ENCODE peak calls at places on chromosomes 6 and 20, in eight cellular contexts. D is right cardiac atrium, E is vagina, M is GM10248, O is NCI-H1417, H is ecto neural progenitor cell, C is fibroblast of lung, R is HS-5. L is an unnamed sample.

GRCh38 chr20:750801-751200 is 17.5 kb downstream of the SLC52A3 start:
- DNase-seq in C (no peak), R (no peak), H (no peak), M (no peak), D (no peak), E (no peak), O (no peak), L (no peak)

GRCh38 chr6:118890997-118891790 is 2.8 kb upstream of the ASF1A start:
- DNase-seq in H (no peak), O (no peak), M (peak; percentile 18), R (no peak), C (no peak), E (no peak), D (no peak), L (peak; percentile 83)

GRCh38 chr20:51340451-51340840 is 202.1 kb downstream of the NFATC2 start:
- DNase-seq in E (no peak), O (peak; percentile 40), H (no peak), R (no peak), M (no peak), C (no peak), D (no peak), L (peak; percentile 19)

GRCh38 chr20:17905544-17905943 is 63.0 kb downstream of the SNX5 start:
- DNase-seq in H (no peak), E (no peak), O (no peak), M (no peak), R (no peak), D (no peak), C (no peak), L (no peak)

GRCh38 chr6:8639928-8640649 is 204.7 kb upstream of the SLC35B3 start:
- DNase-seq in C (no peak), H (no peak), E (no peak), M (no peak), D (no peak), O (no peak), R (no peak), L (no peak)

GRCh38 chr6:129889580-129889979 is 28.5 kb upstream of the TMEM244 start:
- DNase-seq in D (no peak), E (no peak), R (peak; percentile 80), O (no peak), M (no peak), C (peak; percentile 83), H (no peak), L (no peak)

GRCh38 chr6:56954389-56955170 is at the start of gene BEND6:
- DNase-seq in H (peak; percentile 80), C (peak; percentile 82), M (peak; percentile 63), O (peak; percentile 83), R (no peak), E (no peak), D (peak; percentile 45), L (no peak)

GRCh38 chr6:105995403-105995699 is 90.8 kb upstream of the PRDM1 start:
- DNase-seq in E (no peak), C (peak; percentile 42), M (no peak), D (no peak), H (no peak), O (no peak), R (no peak), L (no peak)

GRCh38 chr6:74073429-74073828 is 377.4 kb downstream of the CD109 start:
- DNase-seq in O (no peak), M (no peak), C (peak; percentile 60), D (no peak), H (no peak), E (no peak), R (peak; percentile 70), L (no peak)

GRCh38 chr6:46042355-46042999 is 26.8 kb upstream of the CLIC5 start:
- DNase-seq in M (peak; percentile 33), R (no peak), C (peak; percentile 54), O (peak; percentile 80), E (no peak), H (no peak), D (no peak), L (peak; percentile 30)

GRCh38 chr20:7741866-7742265 is 198.4 kb downstream of the HAO1 start:
- DNase-seq in O (no peak), C (no peak), M (no peak), R (no peak), D (no peak), H (no peak), E (no peak), L (no peak)

GRCh38 chr6:3887150-3887700 is 38.1 kb downstream of the FAM50B start:
- DNase-seq in M (peak; percentile 27), E (no peak), O (no peak), C (peak; percentile 63), D (no peak), R (no peak), H (no peak), L (no peak)

GRCh38 chr20:14444106-14444505 is 106.7 kb upstream of the FLRT3 start:
- DNase-seq in D (no peak), O (no peak), R (no peak), M (no peak), H (no peak), E (no peak), C (peak; percentile 51), L (no peak)

GRCh38 chr6:163820745-163821456 is 406.4 kb downstream of the QKI start:
- DNase-seq in C (no peak), M (no peak), R (no peak), D (no peak), E (no peak), O (no peak), H (no peak), L (no peak)

GRCh38 chr20:51595744-51596143 is 53.2 kb upstream of the NFATC2 start:
- DNase-seq in E (no peak), O (no peak), C (no peak), R (no peak), D (no peak), H (no peak), M (no peak), L (no peak)

GRCh38 chr6:88380083-88380482 is 213.9 kb upstream of the CNR1 start:
- DNase-seq in D (peak; percentile 61), C (peak; percentile 15), M (no peak), E (no peak), R (peak; percentile 67), O (no peak), H (no peak), L (no peak)

GRCh38 chr20:60137657-60138245 is 179.5 kb downstream of the CDH26 start:
- DNase-seq in E (no peak), M (peak; percentile 50), D (no peak), O (peak; percentile 64), H (no peak), C (peak; percentile 20), R (no peak), L (peak; percentile 50)

GRCh38 chr20:44703183-44703925 is 11.8 kb upstream of the CCN5 start:
- DNase-seq in M (no peak), D (no peak), O (no peak), R (no peak), H (no peak), C (no peak), E (peak; percentile 86), L (no peak)

GRCh38 chr6:25958700-25959162 is 3.9 kb upstream of the TRIM38 start:
- DNase-seq in H (peak; percentile 12), R (no peak), O (no peak), C (peak; percentile 51), D (no peak), E (no peak), M (no peak), L (peak; percentile 17)

GRCh38 chr6:71287926-71288227 is 734 bp upstream of the OGFRL1 start:
- DNase-seq in M (no peak), E (no peak), O (no peak), D (no peak), H (no peak), R (no peak), C (no peak), L (no peak)

GRCh38 chr6:127190552-127190951 is 72.1 kb downstream of the RSPO3 start:
- DNase-seq in D (no peak), O (peak; percentile 43), H (no peak), C (peak; percentile 78), R (no peak), E (no peak), M (no peak), L (peak; percentile 24)

GRCh38 chr20:62059926-62060630 is 5.6 kb downstream of the TAF4 start:
- DNase-seq in D (no peak), C (no peak), M (no peak), O (no peak), E (no peak), H (no peak), R (no peak), L (no peak)

GRCh38 chr20:5691918-5692618 is 58.1 kb upstream of the SHLD1 start:
- DNase-seq in C (no peak), O (peak; percentile 92), H (no peak), E (no peak), M (peak; percentile 78), R (no peak), D (no peak), L (peak; percentile 99)

GRCh38 chr20:32695089-32695488 is 21.3 kb upstream of the C20orf203 start:
- DNase-seq in H (no peak), R (no peak), E (no peak), D (no peak), M (no peak), C (no peak), O (no peak), L (no peak)

GRCh38 chr6:39914239-39914638 is 20.0 kb downstream of the MOCS1 start:
- DNase-seq in H (no peak), M (no peak), R (no peak), C (no peak), D (no peak), E (no peak), O (no peak), L (no peak)

L was measured in OCI-LY7.